ENCODE peak calls at places on chromosome 1, in five cellular contexts. One of them, this sample, is unnamed.

GRCh38 chr1:150974580-150975478 is at the start of gene CERS2:
- DNase-seq in Ammon's horn: peak; percentile 57
- DNase-seq in effector memory CD8-positive, alpha-beta T cell: peak; percentile 74
- DNase-seq in RCC 7860: peak; percentile 38
- DNase-seq in activated CD4-positive, alpha-beta T cell treated with anti-CD3 and anti-CD28 coated beads, Interleukin-2, amount 10 ng/mL, durations not matched to agents 7 days and 5 days: peak; percentile 77
- DNase-seq in this sample: peak; percentile 89

GRCh38 chr1:8723010-8723409 is 94.4 kb downstream of the RERE start:
- DNase-seq in effector memory CD8-positive, alpha-beta T cell: no peak
- DNase-seq in Ammon's horn: no peak
- DNase-seq in RCC 7860: no peak
- DNase-seq in activated CD4-positive, alpha-beta T cell treated with anti-CD3 and anti-CD28 coated beads, Interleukin-2, amount 10 ng/mL, durations not matched to agents 7 days and 5 days: no peak
- DNase-seq in this sample: no peak

GRCh38 chr1:31181515-31182343 is 58.0 kb downstream of the NKAIN1 start:
- DNase-seq in effector memory CD8-positive, alpha-beta T cell: peak; percentile 33
- DNase-seq in Ammon's horn: peak; percentile 49
- DNase-seq in RCC 7860: peak; percentile 13
- DNase-seq in activated CD4-positive, alpha-beta T cell treated with anti-CD3 and anti-CD28 coated beads, Interleukin-2, amount 10 ng/mL, durations not matched to agents 7 days and 5 days: peak; percentile 44
- DNase-seq in this sample: peak; percentile 63

GRCh38 chr1:31414692-31415370 is 1.8 kb downstream of the SERINC2 start:
- DNase-seq in effector memory CD8-positive, alpha-beta T cell: no peak
- DNase-seq in RCC 7860: no peak
- DNase-seq in Ammon's horn: peak; percentile 24
- DNase-seq in activated CD4-positive, alpha-beta T cell treated with anti-CD3 and anti-CD28 coated beads, Interleukin-2, amount 10 ng/mL, durations not matched to agents 7 days and 5 days: no peak
- DNase-seq in this sample: no peak

GRCh38 chr1:15096293-15096692 is 57.3 kb upstream of the TMEM51 start:
- DNase-seq in RCC 7860: no peak
- DNase-seq in effector memory CD8-positive, alpha-beta T cell: no peak
- DNase-seq in Ammon's horn: no peak
- DNase-seq in activated CD4-positive, alpha-beta T cell treated with anti-CD3 and anti-CD28 coated beads, Interleukin-2, amount 10 ng/mL, durations not matched to agents 7 days and 5 days: no peak
- DNase-seq in this sample: no peak

GRCh38 chr1:165914136-165914798 is 86.9 kb downstream of the UCK2 start:
- DNase-seq in RCC 7860: peak; percentile 66
- DNase-seq in effector memory CD8-positive, alpha-beta T cell: peak; percentile 65
- DNase-seq in activated CD4-positive, alpha-beta T cell treated with anti-CD3 and anti-CD28 coated beads, Interleukin-2, amount 10 ng/mL, durations not matched to agents 7 days and 5 days: peak; percentile 79
- DNase-seq in Ammon's horn: peak; percentile 92
- DNase-seq in this sample: peak; percentile 83

GRCh38 chr1:148161252-148161901 is 9.3 kb upstream of the NBPF11 start:
- DNase-seq in Ammon's horn: no peak
- DNase-seq in effector memory CD8-positive, alpha-beta T cell: no peak
- DNase-seq in activated CD4-positive, alpha-beta T cell treated with anti-CD3 and anti-CD28 coated beads, Interleukin-2, amount 10 ng/mL, durations not matched to agents 7 days and 5 days: no peak
- DNase-seq in RCC 7860: no peak
- DNase-seq in this sample: no peak

GRCh38 chr1:228860911-228861829 is 125.9 kb downstream of the RHOU start:
- DNase-seq in activated CD4-positive, alpha-beta T cell treated with anti-CD3 and anti-CD28 coated beads, Interleukin-2, amount 10 ng/mL, durations not matched to agents 7 days and 5 days: no peak
- DNase-seq in Ammon's horn: no peak
- DNase-seq in RCC 7860: peak; percentile 98
- DNase-seq in effector memory CD8-positive, alpha-beta T cell: no peak
- DNase-seq in this sample: no peak

GRCh38 chr1:85134583-85135455 is 66.0 kb downstream of the SYDE2 start:
- DNase-seq in activated CD4-positive, alpha-beta T cell treated with anti-CD3 and anti-CD28 coated beads, Interleukin-2, amount 10 ng/mL, durations not matched to agents 7 days and 5 days: no peak
- DNase-seq in Ammon's horn: peak; percentile 53
- DNase-seq in effector memory CD8-positive, alpha-beta T cell: no peak
- DNase-seq in RCC 7860: no peak
- DNase-seq in this sample: no peak

GRCh38 chr1:23019851-23020625 is 770 bp downstream of the KDM1A start:
- DNase-seq in Ammon's horn: peak; percentile 24
- DNase-seq in RCC 7860: no peak
- DNase-seq in effector memory CD8-positive, alpha-beta T cell: peak; percentile 3
- DNase-seq in activated CD4-positive, alpha-beta T cell treated with anti-CD3 and anti-CD28 coated beads, Interleukin-2, amount 10 ng/mL, durations not matched to agents 7 days and 5 days: peak; percentile 36
- DNase-seq in this sample: peak; percentile 76

GRCh38 chr1:48878191-48878940 is 101.7 kb upstream of the BEND5 start:
- DNase-seq in activated CD4-positive, alpha-beta T cell treated with anti-CD3 and anti-CD28 coated beads, Interleukin-2, amount 10 ng/mL, durations not matched to agents 7 days and 5 days: no peak
- DNase-seq in RCC 7860: peak; percentile 95
- DNase-seq in effector memory CD8-positive, alpha-beta T cell: no peak
- DNase-seq in Ammon's horn: peak; percentile 40
- DNase-seq in this sample: no peak

GRCh38 chr1:42943166-42943565 is 15.5 kb downstream of the SLC2A1 start:
- DNase-seq in RCC 7860: peak; percentile 98
- DNase-seq in effector memory CD8-positive, alpha-beta T cell: peak; percentile 41
- DNase-seq in Ammon's horn: no peak
- DNase-seq in activated CD4-positive, alpha-beta T cell treated with anti-CD3 and anti-CD28 coated beads, Interleukin-2, amount 10 ng/mL, durations not matched to agents 7 days and 5 days: no peak
- DNase-seq in this sample: peak; percentile 76

GRCh38 chr1:16993521-16994038 is 13.2 kb upstream of the MFAP2 start:
- DNase-seq in activated CD4-positive, alpha-beta T cell treated with anti-CD3 and anti-CD28 coated beads, Interleukin-2, amount 10 ng/mL, durations not matched to agents 7 days and 5 days: no peak
- DNase-seq in effector memory CD8-positive, alpha-beta T cell: no peak
- DNase-seq in Ammon's horn: no peak
- DNase-seq in RCC 7860: no peak
- DNase-seq in this sample: no peak

This sample was measured in pancreas.